ENCODE peak calls at places on chromosomes 11 and 22, in nine cellular contexts. One of them, this sample, is unnamed. For H3K4me1, the result is how much of the 10 kb centered on the place peaks cover.

GRCh38 chr22:49582171-49582570 is 245.5 kb downstream of the BRD1 start:
- DNase-seq in colonic mucosa: no peak
- DNase-seq in right cardiac atrium: no peak
- DNase-seq in pancreas: no peak
- DNase-seq in heart left ventricle: no peak
- DNase-seq in ascending aorta: no peak
- DNase-seq in stomach: no peak
- DNase-seq in cardiac muscle cell: no peak
- DNase-seq in adrenal gland: no peak
- DNase-seq in this sample: no peak

GRCh38 chr11:2302280-2302843 is 549 bp downstream of the TSPAN32 start:
- DNase-seq in heart left ventricle: no peak
- DNase-seq in right cardiac atrium: no peak
- DNase-seq in colonic mucosa: peak
- DNase-seq in ascending aorta: peak
- DNase-seq in cardiac muscle cell: no peak
- DNase-seq in pancreas: peak
- DNase-seq in stomach: no peak
- DNase-seq in adrenal gland: no peak
- DNase-seq in this sample: no peak

GRCh38 chr11:111917788-111918187 is 925 bp upstream of the C11orf52 start:
- DNase-seq in ascending aorta: no peak
- DNase-seq in cardiac muscle cell: no peak
- DNase-seq in heart left ventricle: no peak
- DNase-seq in colonic mucosa: no peak
- DNase-seq in stomach: no peak
- DNase-seq in right cardiac atrium: no peak
- DNase-seq in adrenal gland: no peak
- DNase-seq in pancreas: no peak
- DNase-seq in this sample: no peak

GRCh38 chr11:108960498-108960897 is 295.6 kb downstream of the DDX10 start:
- DNase-seq in adrenal gland: no peak
- DNase-seq in heart left ventricle: no peak
- DNase-seq in colonic mucosa: no peak
- DNase-seq in cardiac muscle cell: no peak
- DNase-seq in pancreas: no peak
- DNase-seq in ascending aorta: no peak
- DNase-seq in stomach: no peak
- DNase-seq in right cardiac atrium: no peak
- DNase-seq in this sample: no peak

GRCh38 chr22:37870273-37870672 is 21.1 kb downstream of the EIF3L start:
- DNase-seq in cardiac muscle cell: no peak
- DNase-seq in adrenal gland: no peak
- DNase-seq in colonic mucosa: no peak
- DNase-seq in heart left ventricle: no peak
- DNase-seq in pancreas: no peak
- DNase-seq in right cardiac atrium: no peak
- DNase-seq in stomach: no peak
- DNase-seq in ascending aorta: no peak
- DNase-seq in this sample: no peak

GRCh38 chr11:3954448-3955298 is 99.2 kb downstream of the STIM1 start:
- DNase-seq in ascending aorta: no peak
- DNase-seq in adrenal gland: no peak
- DNase-seq in stomach: no peak
- DNase-seq in right cardiac atrium: no peak
- DNase-seq in colonic mucosa: no peak
- DNase-seq in heart left ventricle: no peak
- DNase-seq in pancreas: no peak
- DNase-seq in cardiac muscle cell: no peak
- DNase-seq in this sample: no peak

GRCh38 chr11:107679255-107680024 is 32.4 kb downstream of the SLN start:
- DNase-seq in ascending aorta: no peak
- DNase-seq in stomach: no peak
- DNase-seq in adrenal gland: no peak
- DNase-seq in cardiac muscle cell: no peak
- DNase-seq in right cardiac atrium: no peak
- DNase-seq in pancreas: no peak
- DNase-seq in heart left ventricle: no peak
- DNase-seq in colonic mucosa: no peak
- DNase-seq in this sample: no peak

GRCh38 chr11:112255075-112255739 is 5.5 kb downstream of the PLET1 start:
- DNase-seq in stomach: no peak
- DNase-seq in adrenal gland: peak
- DNase-seq in pancreas: no peak
- DNase-seq in cardiac muscle cell: peak
- DNase-seq in colonic mucosa: no peak
- DNase-seq in ascending aorta: no peak
- DNase-seq in right cardiac atrium: no peak
- DNase-seq in heart left ventricle: no peak
- DNase-seq in this sample: no peak

GRCh38 chr11:131739243-131739882 is 368.9 kb downstream of the NTM start:
- DNase-seq in stomach: no peak
- DNase-seq in pancreas: no peak
- DNase-seq in colonic mucosa: no peak
- DNase-seq in heart left ventricle: no peak
- DNase-seq in adrenal gland: no peak
- DNase-seq in ascending aorta: no peak
- DNase-seq in cardiac muscle cell: no peak
- DNase-seq in right cardiac atrium: no peak
- DNase-seq in this sample: no peak

GRCh38 chr11:95453616-95454118 is 222.7 kb upstream of the SESN3 start:
- DNase-seq in ascending aorta: peak
- DNase-seq in pancreas: peak
- DNase-seq in colonic mucosa: no peak
- DNase-seq in right cardiac atrium: peak
- DNase-seq in heart left ventricle: peak
- DNase-seq in adrenal gland: no peak
- DNase-seq in cardiac muscle cell: peak
- DNase-seq in stomach: peak
- DNase-seq in this sample: no peak

GRCh38 chr11:66007201-66007634 is 4.6 kb upstream of the CST6 start:
- DNase-seq in right cardiac atrium: no peak
- DNase-seq in pancreas: no peak
- DNase-seq in adrenal gland: peak
- DNase-seq in colonic mucosa: no peak
- DNase-seq in ascending aorta: no peak
- DNase-seq in heart left ventricle: no peak
- DNase-seq in cardiac muscle cell: peak
- DNase-seq in stomach: no peak
- DNase-seq in this sample: no peak

GRCh38 chr11:35178862-35179261 is 39.9 kb downstream of the CD44 start:
- DNase-seq in adrenal gland: no peak
- DNase-seq in right cardiac atrium: no peak
- DNase-seq in stomach: no peak
- DNase-seq in heart left ventricle: no peak
- DNase-seq in colonic mucosa: no peak
- DNase-seq in cardiac muscle cell: no peak
- DNase-seq in pancreas: no peak
- DNase-seq in ascending aorta: no peak
- DNase-seq in this sample: no peak

GRCh38 chr11:83611616-83612015 is 325.4 kb upstream of the CCDC90B start:
- DNase-seq in pancreas: no peak
- DNase-seq in heart left ventricle: no peak
- DNase-seq in adrenal gland: no peak
- DNase-seq in stomach: no peak
- DNase-seq in ascending aorta: no peak
- DNase-seq in cardiac muscle cell: no peak
- DNase-seq in right cardiac atrium: no peak
- DNase-seq in colonic mucosa: no peak
- DNase-seq in this sample: no peak

DNA sequence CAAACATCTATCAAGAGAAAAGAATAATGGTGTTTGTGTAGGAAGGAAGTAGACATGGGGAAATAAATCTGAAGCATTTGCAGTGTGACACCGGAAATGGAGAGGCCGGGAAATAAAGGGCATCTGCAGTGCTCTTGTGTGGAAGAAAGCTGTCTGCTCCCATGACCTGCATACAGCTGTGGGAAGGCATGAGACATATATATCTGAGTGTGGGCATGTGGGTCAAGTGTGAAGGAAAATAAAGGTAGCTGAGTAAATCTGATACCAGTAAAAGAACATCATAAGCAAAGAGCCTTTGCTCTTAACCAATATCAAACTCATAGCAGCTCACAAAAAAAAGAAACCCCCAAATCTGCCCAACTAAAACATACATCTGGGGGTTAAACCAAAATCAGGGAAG is 72.1 kb upstream of the OR5AK2 start:
- DNase-seq in adrenal gland: no peak
- DNase-seq in stomach: no peak
- DNase-seq in heart left ventricle: no peak
- DNase-seq in ascending aorta: no peak
- DNase-seq in pancreas: no peak
- DNase-seq in colonic mucosa: no peak
- DNase-seq in right cardiac atrium: no peak
- DNase-seq in cardiac muscle cell: no peak
- DNase-seq in this sample: no peak
- H3K4me3 ChIP-seq in adrenal gland: no peak
- H3K4me3 ChIP-seq in stomach: no peak
- H3K4me3 ChIP-seq in heart left ventricle: no peak
- H3K4me3 ChIP-seq in ascending aorta: no peak
- H3K4me3 ChIP-seq in pancreas: no peak
- H3K4me3 ChIP-seq in colonic mucosa: no peak
- H3K4me3 ChIP-seq in right cardiac atrium: no peak
- H3K4me3 ChIP-seq in cardiac muscle cell: no peak
- H3K4me3 ChIP-seq in this sample: no peak

GRCh38 chr11:92826597-92826996 is 142.9 kb upstream of the MTNR1B start:
- DNase-seq in adrenal gland: no peak
- DNase-seq in ascending aorta: no peak
- DNase-seq in right cardiac atrium: no peak
- DNase-seq in pancreas: no peak
- DNase-seq in heart left ventricle: no peak
- DNase-seq in stomach: no peak
- DNase-seq in colonic mucosa: no peak
- DNase-seq in cardiac muscle cell: no peak
- DNase-seq in this sample: no peak

GRCh38 chr11:92820860-92821259 is 148.6 kb upstream of the MTNR1B start:
- DNase-seq in ascending aorta: no peak
- DNase-seq in pancreas: no peak
- DNase-seq in right cardiac atrium: no peak
- DNase-seq in stomach: no peak
- DNase-seq in cardiac muscle cell: no peak
- DNase-seq in heart left ventricle: no peak
- DNase-seq in adrenal gland: no peak
- DNase-seq in colonic mucosa: no peak
- DNase-seq in this sample: no peak

GRCh38 chr11:92827132-92827531 is 142.3 kb upstream of the MTNR1B start:
- DNase-seq in heart left ventricle: no peak
- DNase-seq in right cardiac atrium: no peak
- DNase-seq in colonic mucosa: no peak
- DNase-seq in ascending aorta: no peak
- DNase-seq in pancreas: no peak
- DNase-seq in adrenal gland: no peak
- DNase-seq in stomach: no peak
- DNase-seq in cardiac muscle cell: no peak
- DNase-seq in this sample: no peak

GRCh38 chr11:92826136-92826535 is 143.3 kb upstream of the MTNR1B start:
- DNase-seq in adrenal gland: no peak
- DNase-seq in stomach: no peak
- DNase-seq in heart left ventricle: no peak
- DNase-seq in right cardiac atrium: no peak
- DNase-seq in pancreas: no peak
- DNase-seq in ascending aorta: no peak
- DNase-seq in cardiac muscle cell: peak
- DNase-seq in colonic mucosa: no peak
- DNase-seq in this sample: no peak

GRCh38 chr11:92822410-92822809 is 147.0 kb upstream of the MTNR1B start:
- DNase-seq in cardiac muscle cell: no peak
- DNase-seq in adrenal gland: no peak
- DNase-seq in heart left ventricle: no peak
- DNase-seq in stomach: no peak
- DNase-seq in colonic mucosa: no peak
- DNase-seq in right cardiac atrium: no peak
- DNase-seq in pancreas: no peak
- DNase-seq in ascending aorta: no peak
- DNase-seq in this sample: no peak
- H3K4me1 ChIP-seq in cardiac muscle cell: under half
- H3K4me1 ChIP-seq in adrenal gland: under half
- H3K4me1 ChIP-seq in heart left ventricle: under half
- H3K4me1 ChIP-seq in stomach: under half
- H3K4me1 ChIP-seq in colonic mucosa: under half
- H3K4me1 ChIP-seq in right cardiac atrium: under half
- H3K4me1 ChIP-seq in pancreas: under half
- H3K4me1 ChIP-seq in ascending aorta: under half
- H3K4me1 ChIP-seq in this sample: under half

DNA sequence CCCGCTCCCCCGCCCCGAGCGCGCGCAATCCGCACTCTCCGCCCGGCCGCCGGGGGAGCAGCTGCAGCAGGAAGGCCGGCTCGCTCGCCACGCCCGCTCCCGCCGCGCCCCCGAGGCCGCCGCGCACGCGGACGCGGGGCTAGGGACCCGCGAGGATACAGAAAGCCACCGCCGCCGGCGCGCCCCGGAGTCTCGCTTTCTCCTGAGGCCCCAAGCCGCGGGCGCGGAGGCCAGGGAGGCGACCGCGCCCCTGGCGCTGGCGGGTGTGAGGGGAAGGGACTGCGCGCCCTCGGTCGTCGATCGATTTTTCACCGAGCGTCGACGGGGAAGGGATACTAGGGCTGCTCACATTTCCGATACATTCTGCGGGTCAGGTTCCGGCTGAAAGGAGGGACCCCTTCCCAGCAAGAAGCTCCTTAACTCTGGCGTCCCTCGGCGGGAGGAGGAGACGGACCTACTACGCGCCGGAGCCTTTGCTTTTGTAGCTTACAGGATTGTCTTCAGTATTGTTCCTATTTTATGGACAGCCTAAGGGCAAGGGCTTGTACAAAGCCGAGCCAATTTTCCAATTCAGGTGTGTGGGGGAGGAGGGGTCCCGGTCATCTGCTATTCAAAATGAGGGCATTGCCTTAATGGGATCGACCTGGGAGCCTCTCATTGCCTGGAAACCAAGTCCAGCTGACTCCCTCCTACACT is 416 bp upstream of the GAB2 start:
- DNase-seq in stomach: peak
- DNase-seq in ascending aorta: peak
- DNase-seq in colonic mucosa: peak
- DNase-seq in cardiac muscle cell: peak
- DNase-seq in adrenal gland: peak
- DNase-seq in pancreas: peak
- DNase-seq in heart left ventricle: peak
- DNase-seq in right cardiac atrium: peak
- DNase-seq in this sample: peak
- H3K27ac ChIP-seq in stomach: peak
- H3K27ac ChIP-seq in ascending aorta: peak
- H3K27ac ChIP-seq in colonic mucosa: peak
- H3K27ac ChIP-seq in cardiac muscle cell: peak
- H3K27ac ChIP-seq in adrenal gland: peak
- H3K27ac ChIP-seq in pancreas: peak
- H3K27ac ChIP-seq in heart left ventricle: peak
- H3K27ac ChIP-seq in right cardiac atrium: peak
- H3K27ac ChIP-seq in this sample: peak

DNA sequence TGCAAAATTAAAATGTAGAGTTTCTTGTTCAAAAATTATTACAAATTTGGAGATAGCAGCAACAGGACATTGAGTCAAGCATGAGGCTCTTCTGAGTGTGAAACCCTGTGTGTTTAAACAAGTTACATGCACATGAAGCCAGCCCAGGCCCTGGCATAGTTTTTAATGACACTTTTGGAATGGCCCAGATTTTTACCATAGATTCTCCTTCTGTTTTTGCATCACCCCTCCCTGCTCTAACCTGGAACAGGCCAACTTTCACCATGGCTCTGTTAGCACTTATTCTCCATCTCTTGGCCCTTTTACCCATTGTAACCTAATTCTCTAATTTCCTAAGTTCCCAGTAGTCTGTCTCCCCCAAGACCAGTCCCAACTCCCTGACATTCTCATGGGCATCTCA is 63.1 kb upstream of the PRSS23 start:
- DNase-seq in cardiac muscle cell: no peak
- DNase-seq in colonic mucosa: no peak
- DNase-seq in pancreas: no peak
- DNase-seq in heart left ventricle: no peak
- DNase-seq in right cardiac atrium: no peak
- DNase-seq in ascending aorta: no peak
- DNase-seq in stomach: no peak
- DNase-seq in adrenal gland: no peak
- DNase-seq in this sample: no peak
- H3K4me3 ChIP-seq in cardiac muscle cell: no peak
- H3K4me3 ChIP-seq in colonic mucosa: no peak
- H3K4me3 ChIP-seq in pancreas: no peak
- H3K4me3 ChIP-seq in heart left ventricle: no peak
- H3K4me3 ChIP-seq in right cardiac atrium: no peak
- H3K4me3 ChIP-seq in ascending aorta: no peak
- H3K4me3 ChIP-seq in stomach: no peak
- H3K4me3 ChIP-seq in adrenal gland: no peak
- H3K4me3 ChIP-seq in this sample: no peak

This sample was measured in left lung.